ENCODE peak calls at places on chromosomes 1 and 21, in five cellular contexts. X is right atrium auricular region; N is activated T-cell treated with anti-CD3 and anti-CD28 coated beads for 24 hours; S is esophagus squamous epithelium; E is stimulated activated CD4-positive, alpha-beta T cell treated with anti-CD3 and anti-CD28 coated beads, Interleukin-15, amount 100 ng/mL, for 24 hours. W is an unnamed sample.

GRCh38 chr1:150902346-150902745 is 15.4 kb downstream of the CTXND2 start:
- DNase-seq in X (no peak), N (no peak), S (no peak), E (no peak), W (no peak)

GRCh38 chr1:154941332-154941995 is 4.9 kb upstream of the PMVK start:
- DNase-seq in X (no peak), N (no peak), S (no peak), E (no peak), W (no peak)

GRCh38 chr1:9081473-9081872 is 12.0 kb upstream of the SLC2A5 start:
- DNase-seq in X (no peak), N (no peak), S (no peak), E (no peak), W (no peak)

GRCh38 chr1:14897080-14897449 is 256.5 kb upstream of the TMEM51 start:
- DNase-seq in X (no peak), N (no peak), S (no peak), E (no peak), W (no peak)

GRCh38 chr1:204449631-204450280 is 38.1 kb upstream of the PPP1R15B start:
- DNase-seq in X (no peak), N (no peak), S (no peak), E (no peak), W (no peak)

GRCh38 chr1:3577300-3577699 is 34.0 kb downstream of the MEGF6 start:
- DNase-seq in X (no peak), N (no peak), S (no peak), E (no peak), W (no peak)

GRCh38 chr1:230725256-230726012 is 11.5 kb upstream of the AGT start:
- DNase-seq in X (no peak), N (no peak), S (no peak), E (no peak), W (no peak)

GRCh38 chr1:224340711-224341384 is 10.9 kb upstream of the NVL start:
- DNase-seq in X (no peak), N (no peak), S (no peak), E (peak), W (no peak)

GRCh38 chr1:62318756-62319544 is at the start of gene KANK4:
- DNase-seq in X (no peak), N (no peak), S (no peak), E (peak), W (no peak)

GRCh38 chr21:26798856-26799751 is 46.1 kb downstream of the ADAMTS1 start:
- DNase-seq in X (no peak), N (no peak), S (no peak), E (no peak), W (no peak)

GRCh38 chr1:10759413-10760200 is 36.8 kb downstream of the CASZ1 start:
- DNase-seq in X (no peak), N (no peak), S (no peak), E (no peak), W (no peak)

GRCh38 chr1:98054786-98055185 is 134.0 kb upstream of the DPYD start:
- DNase-seq in X (no peak), N (no peak), S (no peak), E (no peak), W (no peak)

GRCh38 chr21:35400233-35400939 is 351.3 kb upstream of the RUNX1 start:
- DNase-seq in X (no peak), N (peak), S (no peak), E (peak), W (no peak)

GRCh38 chr1:2350911-2351655 is 40.3 kb downstream of the MORN1 start:
- DNase-seq in X (no peak), N (no peak), S (no peak), E (no peak), W (no peak)

GRCh38 chr1:224069138-224069537 is 44.8 kb upstream of the FBXO28 start:
- DNase-seq in X (no peak), N (no peak), S (no peak), E (no peak), W (no peak)

GRCh38 chr1:202625416-202626360 is 84.6 kb downstream of the SYT2 start:
- DNase-seq in X (peak), N (peak), S (no peak), E (peak), W (peak)

GRCh38 chr21:44965251-44966022 is 25.6 kb downstream of the SLX9 start:
- DNase-seq in X (no peak), N (peak), S (no peak), E (peak), W (no peak)

GRCh38 chr1:168135982-168136708 is 585 bp downstream of the GPR161 start:
- DNase-seq in X (no peak), N (no peak), S (no peak), E (peak), W (no peak)

GRCh38 chr1:7207875-7208646 is 422.8 kb downstream of the CAMTA1 start:
- DNase-seq in X (no peak), N (peak), S (no peak), E (peak), W (no peak)

GRCh38 chr1:5597991-5598823 is 394.0 kb downstream of the NPHP4 start:
- DNase-seq in X (peak), N (no peak), S (no peak), E (no peak), W (no peak)

GRCh38 chr1:25673962-25674928 is 57.7 kb downstream of the MAN1C1 start:
- DNase-seq in X (no peak), N (no peak), S (no peak), E (peak), W (no peak)

GRCh38 chr1:157178490-157178889 is 40.3 kb upstream of the ETV3 start:
- DNase-seq in X (no peak), N (no peak), S (no peak), E (no peak), W (no peak)